ENCODE peak calls at places on chromosome 3, in five cellular contexts. C is activated CD8-positive, alpha-beta memory T cell treated with anti-CD3 and anti-CD28 coated beads, Interleukin-2, amount 50 U/mL, for 48 hours; Z is GM19239; J is AG08396; U is T-helper 2 cell. M is an unnamed sample.

GRCh38 chr3:24494616-24495333 is at the start of gene THRB:
- DNase-seq in C (peak), J (peak), Z (no peak), U (no peak), M (no peak)

GRCh38 chr3:64674591-64675076 is 13.2 kb downstream of the ADAMTS9 start:
- DNase-seq in C (no peak), U (no peak), Z (no peak), J (no peak), M (no peak)

GRCh38 chr3:119240101-119240581 is 537 bp downstream of the B4GALT4 start:
- DNase-seq in U (no peak), Z (no peak), J (no peak), C (no peak), M (no peak)

GRCh38 chr3:185070491-185071335 is 82.1 kb downstream of the C3orf70 start:
- DNase-seq in C (no peak), J (peak), U (no peak), Z (no peak), M (no peak)

GRCh38 chr3:165389064-165389463 is 192.9 kb upstream of the SLITRK3 start:
- DNase-seq in C (no peak), U (no peak), Z (no peak), J (no peak), M (no peak)

GRCh38 chr3:194598771-194599557 is 34.3 kb downstream of the TMEM44 start:
- DNase-seq in Z (no peak), J (peak), C (no peak), U (no peak), M (no peak)

GRCh38 chr3:123552095-123552714 is 32.6 kb downstream of the HACD2 start:
- DNase-seq in C (no peak), Z (no peak), U (no peak), J (peak), M (no peak)

GRCh38 chr3:10688548-10689172 is 127.4 kb upstream of the SLC6A11 start:
- DNase-seq in J (no peak), U (no peak), C (no peak), Z (no peak), M (no peak)

GRCh38 chr3:48623851-48624547 is 2.4 kb upstream of the TMEM89 start:
- DNase-seq in Z (no peak), U (no peak), J (no peak), C (no peak), M (no peak)

GRCh38 chr3:115448856-115449255 is 174.5 kb upstream of the GAP43 start:
- DNase-seq in J (no peak), C (no peak), Z (no peak), U (no peak), M (no peak)

GRCh38 chr3:180934638-180935037 is 22.2 kb downstream of the FXR1 start:
- DNase-seq in Z (no peak), U (no peak), C (no peak), J (no peak), M (no peak)

GRCh38 chr3:174100744-174101143 is 703.2 kb downstream of the NLGN1 start:
- DNase-seq in U (no peak), J (no peak), C (no peak), Z (no peak), M (no peak)

GRCh38 chr3:105518806-105519418 is 152.2 kb downstream of the ALCAM start:
- DNase-seq in C (no peak), Z (peak), U (no peak), J (peak), M (no peak)

M was measured in T-helper 17 cell.